ENCODE peak calls at places on chromosomes 13 and 19, in four cellular contexts. Y, T, V and P are unnamed samples.

GRCh38 chr19:18761531-18762110 is 29.5 kb downstream of the COMP start:
- DNase-seq in Y (no peak), V (no peak), T (no peak), P (no peak)

GRCh38 chr13:111855786-111856185 is 211.2 kb upstream of the SOX1 start:
- DNase-seq in Y (no peak), V (no peak), T (no peak), P (no peak)

GRCh38 chr19:46745521-46746280 is at the start of gene FKRP:
- DNase-seq in V (no peak), Y (no peak), T (peak), P (no peak)

GRCh38 chr13:82947121-82948077 is 934.9 kb downstream of the SLITRK1 start:
- DNase-seq in T (no peak), Y (no peak), V (no peak), P (no peak)

GRCh38 chr19:40974633-40975037 is 16.4 kb upstream of the CYP2B6 start:
- DNase-seq in T (peak), Y (peak), V (peak), P (peak)

GRCh38 chr19:19399733-19400438 is 5.6 kb upstream of the GATAD2A start:
- DNase-seq in V (no peak), Y (no peak), T (no peak), P (no peak)

GRCh38 chr13:71629167-71629566 is 237.8 kb downstream of the DACH1 start:
- DNase-seq in V (no peak), T (no peak), Y (no peak), P (no peak)

GRCh38 chr13:110616103-110617101 is 1.1 kb downstream of the NAXD start:
- DNase-seq in T (peak), Y (no peak), V (no peak), P (no peak)

GRCh38 chr19:18650468-18651001 is 13.7 kb downstream of the KLHL26 start:
- DNase-seq in Y (no peak), V (no peak), T (peak), P (peak)

GRCh38 chr19:45621389-45621788 is 17.8 kb downstream of the EML2 start:
- DNase-seq in T (no peak), V (no peak), Y (no peak), P (no peak)

GRCh38 chr13:110108348-110109139 is 198.4 kb downstream of the COL4A1 start:
- DNase-seq in Y (peak), V (no peak), T (peak), P (peak)

GRCh38 chr13:102729560-102730275 is 34.9 kb upstream of the METTL21C start:
- DNase-seq in T (no peak), Y (no peak), V (no peak), P (peak)

GRCh38 chr13:60318186-60318585 is 78.8 kb upstream of the TDRD3 start:
- DNase-seq in V (no peak), Y (no peak), T (no peak), P (no peak)

GRCh38 chr13:114067381-114067885 is 65.0 kb downstream of the RASA3 start:
- DNase-seq in Y (no peak), V (no peak), T (no peak), P (no peak)

GRCh38 chr19:18793144-18794028 is 2.3 kb upstream of the COMP start:
- DNase-seq in V (no peak), T (no peak), Y (no peak), P (no peak)

GRCh38 chr13:113622791-113623490 is 35.1 kb downstream of the ATP4B start:
- DNase-seq in T (peak), Y (no peak), V (no peak), P (no peak)

GRCh38 chr13:60583911-60584753 is 187.1 kb downstream of the TDRD3 start:
- DNase-seq in V (no peak), T (no peak), Y (peak), P (peak)

GRCh38 chr13:76791290-76791664 is 94.9 kb downstream of the KCTD12 start:
- DNase-seq in V (no peak), T (no peak), Y (no peak), P (no peak)

GRCh38 chr13:79155883-79156282 is 250.2 kb downstream of the RBM26 start:
- DNase-seq in Y (no peak), T (no peak), V (no peak), P (no peak)

GRCh38 chr19:41299755-41300089 is 10.2 kb upstream of the CCDC97 start:
- DNase-seq in V (no peak), T (peak), Y (no peak), P (no peak)

GRCh38 chr13:66665991-66666390 is 564.1 kb downstream of the PCDH9 start:
- DNase-seq in V (no peak), Y (peak), T (no peak), P (peak)

GRCh38 chr13:109196896-109197295 is 567.5 kb downstream of the MYO16 start:
- DNase-seq in V (no peak), T (no peak), Y (no peak), P (no peak)

GRCh38 chr13:51619614-51620013 is 35.4 kb downstream of the WDFY2 start:
- DNase-seq in Y (no peak), T (no peak), V (no peak), P (peak)

GRCh38 chr19:56664511-56664910 is 7.0 kb downstream of the ZNF835 start:
- DNase-seq in T (no peak), Y (no peak), V (no peak), P (no peak)

GRCh38 chr19:11659612-11660011 is 62.3 kb downstream of the ZNF627 start:
- DNase-seq in T (no peak), Y (no peak), V (no peak), P (no peak)
- H3K4me3 ChIP-seq in T (no peak), Y (no peak), V (no peak), P (no peak)

GRCh38 chr19:52343548-52343947 is 7.5 kb downstream of the ZNF610 start:
- DNase-seq in T (peak), Y (no peak), V (no peak), P (no peak)
- TF ChIP-seq CTCF in T (no peak), Y (peak), V (peak), P (peak)

DNA sequence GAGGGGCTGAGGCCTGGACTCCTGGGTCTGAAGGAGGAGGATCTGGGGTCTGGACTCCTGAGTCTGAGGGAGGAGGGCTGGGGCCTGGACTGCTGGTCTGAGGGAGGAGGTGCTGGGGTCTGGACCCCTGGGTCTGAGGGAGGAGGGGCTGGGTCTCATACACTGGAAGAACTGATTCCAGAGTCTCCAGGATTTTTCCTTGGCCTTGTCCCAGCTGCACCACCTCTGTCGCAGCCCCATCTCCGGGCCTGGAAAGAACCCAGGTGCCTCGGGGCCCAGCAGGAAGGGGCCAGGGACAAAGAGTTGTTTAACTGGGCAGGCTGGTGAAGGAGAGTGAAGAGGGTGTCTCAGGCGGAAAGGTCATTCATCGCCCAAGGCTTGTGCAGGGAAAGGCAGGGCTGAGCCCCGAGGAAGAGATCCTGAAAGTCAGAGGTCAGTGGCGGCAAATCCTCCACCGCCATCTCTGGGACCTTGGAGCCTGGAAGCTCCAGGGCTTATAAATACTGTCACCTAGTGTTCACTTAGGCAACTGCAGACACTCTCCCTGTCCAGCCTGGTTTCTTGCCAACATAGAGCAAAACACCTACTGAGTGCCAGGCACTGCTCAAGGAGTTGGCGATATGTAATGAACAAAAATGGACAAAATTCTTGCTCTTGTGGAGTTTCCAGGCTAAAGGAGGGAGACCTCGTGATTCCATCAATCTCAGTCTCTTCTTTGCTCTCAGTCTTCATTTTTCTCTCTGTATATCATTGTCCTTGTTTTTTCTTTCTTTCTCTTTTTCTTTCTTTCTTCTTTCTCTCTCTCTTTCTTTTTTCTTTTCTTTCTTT is 4.4 kb upstream of the KCNN4 start:
- DNase-seq in V (peak), Y (no peak), T (no peak), P (no peak)
- H3K4me3 ChIP-seq in V (no peak), Y (no peak), T (no peak), P (no peak)

DNA sequence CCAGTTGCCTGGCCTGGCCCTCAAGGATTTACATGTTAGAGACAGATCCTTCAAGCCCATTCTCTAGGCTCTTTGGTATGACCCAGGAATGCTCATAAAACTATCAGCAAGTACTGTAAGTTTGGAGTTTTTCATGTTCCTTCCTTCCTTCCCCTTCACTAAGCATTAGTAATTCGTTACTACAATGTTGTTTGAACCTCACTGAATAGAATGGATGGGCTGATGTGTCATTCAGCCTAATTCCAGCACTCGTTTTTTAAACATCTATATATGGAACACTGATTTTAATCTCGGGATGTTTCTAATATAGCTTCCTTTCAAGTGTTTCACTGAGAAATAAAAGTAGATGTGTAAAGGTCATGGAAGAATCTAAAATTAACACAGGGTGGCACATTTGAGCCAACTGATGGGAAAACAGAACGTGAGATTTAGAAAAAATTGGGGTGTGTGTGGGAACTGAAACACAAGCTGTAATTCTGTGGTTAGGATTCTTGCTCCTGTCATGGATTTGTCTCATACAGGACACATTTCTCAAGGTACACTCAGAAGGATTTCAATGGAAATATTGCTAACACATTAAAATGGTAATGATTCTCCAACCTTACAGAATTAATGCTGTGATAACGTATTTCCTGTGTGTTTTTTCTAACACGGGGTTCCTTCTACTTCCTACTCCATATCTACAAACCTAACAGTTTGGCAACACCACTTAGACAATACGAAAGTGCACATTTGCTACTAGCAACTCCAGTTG is 93.4 kb downstream of the FLT1 start:
- DNase-seq in Y (no peak), T (no peak), V (no peak), P (no peak)
- TF ChIP-seq CTCF in Y (no peak), T (no peak), V (no peak), P (no peak)

GRCh38 chr19:2423913-2424685 is 3.3 kb downstream of the TIMM13 start:
- DNase-seq in T (no peak), Y (no peak), V (no peak), P (no peak)

GRCh38 chr19:2426661-2427322 is 594 bp downstream of the TIMM13 start:
- DNase-seq in V (no peak), T (peak), Y (no peak), P (no peak)

GRCh38 chr19:2424686-2425621 is 2.4 kb downstream of the TIMM13 start:
- DNase-seq in Y (peak), T (peak), V (no peak), P (no peak)

GRCh38 chr19:2427323-2428026 is at the start of gene TIMM13:
- DNase-seq in V (peak), T (peak), Y (peak), P (peak)

GRCh38 chr19:2425622-2426581 is 1.5 kb downstream of the TIMM13 start:
- DNase-seq in T (no peak), V (no peak), Y (no peak), P (no peak)
- H3K4me3 ChIP-seq in T (peak), V (peak), Y (no peak), P (peak)

GRCh38 chr19:12564016-12564664 is 12.9 kb upstream of the ZNF564 start:
- DNase-seq in T (peak), Y (peak), V (peak), P (peak)
- TF ChIP-seq CTCF in T (peak), Y (peak), V (peak), P (peak)